ENCODE peak calls at places on chromosomes 7 and 10, in six cellular contexts. O, P, T, B, E and Q are unnamed samples.

GRCh38 chr10:6678211-6678803 is 98.2 kb upstream of the PRKCQ start:
- DNase-seq in P (peak), O (peak), E (peak), T (no peak), B (no peak), Q (peak)

GRCh38 chr7:157483515-157483914 is 146.7 kb downstream of the DNAJB6 start:
- DNase-seq in E (no peak), O (no peak), P (peak), B (no peak), T (no peak), Q (no peak)

GRCh38 chr10:13904053-13904452 is 317.3 kb downstream of the PRPF18 start:
- DNase-seq in O (no peak), P (no peak), E (peak), B (no peak), T (no peak), Q (no peak)

GRCh38 chr7:55172881-55173609 is 154.2 kb downstream of the EGFR start:
- DNase-seq in O (no peak), T (no peak), P (no peak), E (no peak), B (no peak), Q (no peak)

GRCh38 chr7:45203947-45204445 is 46.4 kb downstream of the RAMP3 start:
- DNase-seq in E (no peak), B (no peak), O (no peak), P (no peak), T (peak), Q (no peak)

GRCh38 chr10:117673611-117674010 is 131.1 kb downstream of the EMX2 start:
- DNase-seq in B (no peak), E (no peak), O (no peak), P (no peak), T (no peak), Q (no peak)

GRCh38 chr7:114302858-114303257 is 111.8 kb upstream of the FOXP2 start:
- DNase-seq in B (no peak), E (no peak), P (no peak), T (no peak), O (no peak), Q (no peak)

GRCh38 chr10:78688945-78689935 is 379.5 kb upstream of the ZMIZ1 start:
- DNase-seq in P (peak), O (peak), T (no peak), E (peak), B (peak), Q (peak)

GRCh38 chr10:110774069-110775021 is 97.4 kb upstream of the PDCD4 start:
- DNase-seq in P (no peak), B (no peak), E (no peak), O (peak), T (peak), Q (no peak)